ENCODE peak calls at places on chromosomes 11 and 22, in seven cellular contexts. I, R, A, X, F, Z and K are unnamed samples. For H3K4me1, the result is how much of the 10 kb centered on the place peaks cover.

GRCh38 chr11:47980093-47980906 is at the start of gene PTPRJ:
- DNase-seq in F (peak), R (peak), I (peak), X (peak), A (peak), Z (peak), K (no peak)

GRCh38 chr22:49048591-49048990 is 779.1 kb downstream of the BRD1 start:
- DNase-seq in Z (no peak), X (no peak), A (no peak), I (no peak), F (no peak), R (no peak), K (no peak)

GRCh38 chr11:117458275-117459120 is 130.8 kb downstream of the CEP164 start:
- DNase-seq in F (no peak), A (no peak), I (no peak), R (no peak), Z (no peak), X (no peak), K (no peak)

GRCh38 chr22:31269892-31270574 is 22.3 kb downstream of the PIK3IP1 start:
- DNase-seq in A (no peak), F (no peak), R (no peak), I (no peak), X (no peak), Z (no peak), K (no peak)

GRCh38 chr11:113305440-113306336 is 8.7 kb upstream of the TTC12 start:
- DNase-seq in A (peak), R (peak), Z (peak), I (peak), X (peak), F (peak), K (peak)

GRCh38 chr11:65538232-65538914 is 13.5 kb downstream of the SCYL1 start:
- DNase-seq in X (no peak), Z (no peak), I (no peak), A (no peak), R (no peak), F (no peak), K (no peak)

GRCh38 chr11:116929393-116930090 is 92.1 kb upstream of the APOA1 start:
- DNase-seq in R (peak), Z (no peak), I (no peak), F (no peak), A (no peak), X (no peak), K (no peak)

GRCh38 chr11:131491503-131491902 is 121.1 kb downstream of the NTM start:
- DNase-seq in I (no peak), X (no peak), F (no peak), R (no peak), A (no peak), Z (no peak), K (no peak)

GRCh38 chr11:47715082-47715669 is at the start of gene AGBL2:
- DNase-seq in F (peak), X (peak), I (peak), Z (peak), A (peak), R (peak), K (peak)

GRCh38 chr22:33000342-33001280 is 57.6 kb downstream of the SYN3 start:
- DNase-seq in F (no peak), Z (peak), I (peak), R (peak), A (peak), X (peak), K (peak)

GRCh38 chr11:69727266-69727665 is 23.4 kb upstream of the FGF19 start:
- DNase-seq in A (no peak), I (no peak), X (no peak), R (no peak), Z (no peak), F (no peak), K (no peak)

GRCh38 chr11:32312206-32312817 is 123.0 kb downstream of the WT1 start:
- DNase-seq in R (no peak), I (no peak), A (no peak), Z (no peak), X (no peak), F (no peak), K (no peak)

GRCh38 chr22:17366830-17367229 is 2.4 kb upstream of the CECR2 start:
- DNase-seq in I (peak), R (peak), X (no peak), F (peak), Z (peak), A (peak), K (peak)

GRCh38 chr11:27041141-27041869 is 690 bp downstream of the BBOX1 start:
- DNase-seq in I (no peak), A (no peak), X (no peak), Z (no peak), F (no peak), R (no peak), K (no peak)

GRCh38 chr11:36147491-36147890 is 141.7 kb downstream of the COMMD9 start:
- DNase-seq in X (no peak), F (no peak), I (no peak), A (no peak), Z (no peak), R (no peak), K (no peak)

GRCh38 chr11:69553416-69554357 is 72.2 kb downstream of the LINC01488 start:
- DNase-seq in F (no peak), Z (no peak), X (no peak), A (no peak), I (no peak), R (no peak), K (no peak)

GRCh38 chr11:46315783-46316563 is 31.3 kb upstream of the DGKZ start:
- DNase-seq in F (peak), X (peak), I (no peak), R (peak), A (no peak), Z (peak), K (no peak)

GRCh38 chr11:102592634-102593581 is 32.2 kb downstream of the MMP20 start:
- DNase-seq in A (no peak), R (no peak), I (no peak), Z (no peak), F (no peak), X (no peak), K (no peak)

GRCh38 chr11:134950692-134951304 is 538.8 kb upstream of the B3GAT1 start:
- DNase-seq in F (no peak), Z (no peak), I (no peak), A (no peak), R (no peak), X (no peak), K (no peak)

GRCh38 chr11:66887531-66887930 is 30.7 kb downstream of the LRFN4 start:
- DNase-seq in R (peak), Z (no peak), I (no peak), A (no peak), F (no peak), X (no peak), K (no peak)

GRCh38 chr22:29520851-29521250 is 32.7 kb downstream of the THOC5 start:
- DNase-seq in F (no peak), X (no peak), R (no peak), I (no peak), Z (no peak), A (no peak), K (no peak)

DNA sequence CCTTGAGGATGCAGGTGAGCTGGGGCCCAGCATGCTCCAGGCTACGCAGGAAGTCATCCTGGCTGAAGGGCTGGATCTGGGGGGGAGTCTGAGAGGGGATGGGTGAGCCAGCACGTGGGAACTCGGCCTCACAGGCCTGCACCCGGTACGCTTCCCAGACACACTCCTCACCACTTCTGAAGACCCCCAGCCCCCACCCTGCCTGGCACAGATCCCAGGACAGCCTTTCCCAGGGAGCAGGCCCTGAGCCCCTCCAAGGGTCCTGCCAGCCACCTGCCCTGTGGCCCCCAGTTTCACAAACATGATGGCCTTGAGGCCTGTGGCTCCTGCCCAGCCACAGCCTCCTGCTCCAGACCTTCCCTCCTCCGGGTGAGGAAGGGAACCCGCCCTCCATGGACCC is 5.6 kb upstream of the PLXNB2 start:
- DNase-seq in R (no peak), Z (no peak), X (no peak), A (no peak), F (no peak), I (no peak), K (no peak)
- H3K4me1 ChIP-seq in R (under half), Z (under half), X (under half), A (under half), F (under half), I (under half), K (under half)

GRCh38 chr22:19376247-19376646 is 55.3 kb downstream of the HIRA start:
- DNase-seq in Z (no peak), A (no peak), I (no peak), F (no peak), R (no peak), X (no peak), K (no peak)

GRCh38 chr22:19378362-19378711 is 53.2 kb downstream of the HIRA start:
- DNase-seq in R (no peak), X (no peak), Z (no peak), I (no peak), A (no peak), F (no peak), K (no peak)

GRCh38 chr22:19376971-19377370 is 54.6 kb downstream of the HIRA start:
- DNase-seq in F (no peak), R (no peak), Z (no peak), X (no peak), A (no peak), I (no peak), K (no peak)

GRCh38 chr22:19375435-19375834 is 56.1 kb downstream of the HIRA start:
- DNase-seq in F (no peak), I (no peak), R (no peak), Z (no peak), X (no peak), A (no peak), K (no peak)

DNA sequence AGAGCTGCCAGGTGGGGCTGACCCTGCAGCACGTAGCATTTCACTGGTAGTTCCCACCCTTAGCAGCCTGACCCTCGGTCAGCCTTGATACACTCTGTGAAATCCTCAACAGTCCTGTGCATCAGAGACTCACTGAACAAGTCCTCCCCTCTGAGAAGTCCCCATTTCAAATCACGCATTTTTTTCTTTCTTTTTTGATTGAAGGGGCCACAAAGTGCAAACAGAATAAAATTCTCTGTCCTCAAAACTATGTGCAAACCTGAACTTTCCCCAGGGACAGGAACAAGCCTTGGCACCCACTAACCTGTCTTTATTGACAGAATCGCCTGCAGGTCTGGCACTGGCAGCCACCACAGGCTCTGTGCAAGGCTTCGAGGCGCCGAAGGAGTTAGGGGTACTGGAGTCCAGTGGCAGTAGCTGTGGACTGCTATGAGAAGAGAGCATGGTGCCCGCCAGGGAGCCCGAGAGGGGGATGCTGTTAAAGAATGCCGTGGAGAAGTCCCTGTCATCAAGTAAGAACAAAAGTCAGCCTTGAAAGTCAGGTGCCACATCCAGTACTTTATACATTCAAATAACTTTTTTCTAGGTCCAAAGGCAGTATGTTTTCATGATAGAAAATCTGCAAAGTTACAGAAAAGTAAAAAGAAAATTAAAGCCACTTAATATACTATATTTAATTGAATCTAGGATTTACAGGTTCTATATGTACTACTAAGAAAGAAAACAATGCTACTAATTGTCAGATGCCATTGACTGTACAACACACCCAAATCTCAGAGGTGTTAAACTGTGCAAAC is 53.8 kb downstream of the HIRA start:
- DNase-seq in X (no peak), F (no peak), A (no peak), Z (no peak), R (no peak), I (no peak), K (no peak)
- H3K4me1 ChIP-seq in X (under half), F (under half), A (under half), Z (under half), R (under half), I (under half), K (under half)

DNA sequence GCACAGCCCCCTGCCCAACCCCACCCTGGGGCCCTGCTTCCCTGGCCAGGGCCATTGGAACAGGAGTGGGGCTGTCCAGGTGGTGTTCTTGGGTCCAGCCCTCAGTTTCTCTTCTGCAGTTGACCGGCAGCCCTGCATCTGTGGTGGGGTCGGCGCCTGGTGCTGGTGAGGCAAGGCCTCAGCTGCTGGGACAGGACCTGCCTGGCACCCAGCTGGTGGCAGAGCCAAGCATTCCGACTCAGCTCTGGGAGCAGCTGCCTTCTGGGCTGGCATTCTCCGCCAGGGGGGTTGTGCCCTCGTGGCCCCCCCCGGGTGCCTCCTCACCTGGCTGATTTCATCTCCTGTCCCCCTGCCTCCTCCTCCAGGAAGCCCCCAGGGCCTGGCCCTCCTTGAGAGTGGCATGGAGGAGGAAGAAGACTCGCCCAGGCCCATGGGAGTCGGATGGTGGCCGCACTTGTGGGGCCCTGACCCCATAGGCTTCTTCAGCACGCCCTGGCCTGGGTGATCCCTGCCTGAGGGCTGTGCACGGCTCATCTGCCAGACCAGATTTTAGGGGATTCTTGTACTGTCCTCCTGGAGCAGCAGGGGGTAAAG is 11.4 kb downstream of the CD81 start:
- DNase-seq in I (no peak), R (no peak), Z (no peak), F (no peak), A (no peak), X (no peak), K (no peak)
- H3K4me1 ChIP-seq in I (half or more), R (half or more), Z (half or more), F (under half), A (half or more), X (half or more), K (half or more)

GRCh38 chr11:92941676-92942571 is 27.5 kb upstream of the MTNR1B start:
- DNase-seq in X (no peak), I (no peak), Z (no peak), R (no peak), F (no peak), A (no peak), K (no peak)

GRCh38 chr11:92939305-92939704 is 30.1 kb upstream of the MTNR1B start:
- DNase-seq in Z (no peak), F (no peak), A (no peak), R (no peak), X (no peak), I (no peak), K (no peak)
- H3K4me1 ChIP-seq in Z (under half), F (under half), A (under half), R (under half), X (under half), I (under half), K (under half)

DNA sequence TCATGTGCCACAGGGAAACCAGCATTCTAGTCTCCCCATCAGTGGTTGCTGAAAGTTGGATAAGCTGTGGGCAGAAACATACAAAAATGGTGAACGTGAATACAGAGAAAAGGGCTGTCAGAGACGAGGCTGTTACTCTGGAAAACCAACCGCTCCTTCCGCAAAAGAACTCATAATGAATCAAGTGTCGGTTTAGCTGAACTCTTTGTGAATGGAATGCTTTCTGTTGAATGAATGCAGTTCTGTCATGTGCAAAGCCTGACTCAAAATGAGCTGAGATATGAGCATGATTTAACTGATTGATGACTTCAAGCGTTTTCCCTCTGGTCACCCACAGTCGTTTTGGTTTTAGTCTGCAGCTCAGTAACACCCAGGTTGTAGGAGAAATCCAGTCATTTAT is 298.3 kb downstream of the ETS1 start:
- DNase-seq in X (no peak), Z (no peak), I (no peak), R (no peak), F (no peak), A (no peak), K (no peak)
- H3K4me1 ChIP-seq in X (under half), Z (under half), I (half or more), R (under half), F (under half), A (under half), K (under half)

GRCh38 chr11:120545813-120546212 is 34.3 kb downstream of the GRIK4 start:
- DNase-seq in R (no peak), I (no peak), Z (no peak), F (no peak), A (no peak), X (no peak), K (no peak)
- H3K4me1 ChIP-seq in R (under half), I (under half), Z (under half), F (under half), A (under half), X (under half), K (under half)

DNA sequence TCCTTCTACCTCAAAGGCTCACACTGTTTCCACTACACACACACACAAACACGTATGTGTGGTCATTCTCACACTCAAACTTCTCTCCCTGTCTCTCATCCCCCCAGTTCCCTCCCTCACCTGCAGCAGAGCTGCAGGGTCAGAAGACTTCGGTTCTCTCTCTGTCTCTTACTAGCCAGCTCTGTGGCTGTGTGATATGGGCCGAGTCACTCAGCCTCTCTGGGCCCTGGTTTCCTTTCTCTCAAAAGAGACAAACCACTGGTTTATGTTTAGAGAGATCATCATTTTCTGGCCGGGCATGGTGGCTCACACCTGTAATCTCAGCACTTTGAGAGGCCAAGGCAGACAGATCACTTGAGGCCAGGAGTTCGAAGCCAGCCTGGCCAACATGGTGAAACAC is 21.1 kb downstream of the TSPAN18 start:
- DNase-seq in I (no peak), X (no peak), R (no peak), F (no peak), Z (no peak), A (no peak), K (no peak)
- H3K4me1 ChIP-seq in I (under half), X (under half), R (half or more), F (under half), Z (half or more), A (under half), K (under half)

DNA sequence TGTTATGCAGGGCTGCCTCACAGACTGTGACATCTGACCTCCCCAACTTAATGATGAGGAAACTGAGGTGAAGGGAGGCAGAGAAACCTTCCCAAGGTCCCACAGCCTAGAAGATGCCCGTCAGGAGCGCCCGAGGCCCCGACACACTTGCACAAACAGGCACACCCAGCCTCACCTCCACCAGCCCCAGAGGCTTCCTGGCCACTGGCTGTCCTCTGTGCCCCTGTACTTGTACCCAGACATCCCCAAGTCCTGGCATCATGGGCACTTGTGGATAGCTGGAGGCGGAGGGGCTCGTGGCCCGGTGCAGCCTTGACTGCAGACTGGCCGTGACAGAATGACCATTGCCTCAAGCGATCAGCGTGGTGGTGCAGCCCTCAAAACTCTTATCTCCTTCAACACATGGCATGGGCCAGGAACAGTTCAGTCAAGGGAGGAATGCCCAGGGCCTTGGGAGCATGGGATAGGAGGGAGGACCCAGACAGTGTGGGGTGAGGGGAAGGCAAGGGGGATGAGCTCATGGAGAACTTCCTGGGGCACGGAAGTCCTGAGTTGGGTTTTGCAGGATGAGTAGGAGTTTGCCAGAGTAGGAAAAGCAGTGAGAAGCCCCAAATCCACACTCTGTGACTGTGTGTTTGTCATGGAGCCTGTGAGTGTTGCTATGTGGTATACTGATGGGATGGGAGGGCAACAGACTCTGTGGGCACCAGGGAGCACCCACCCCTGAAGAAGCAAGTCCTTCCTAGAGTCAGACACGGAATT is 25.8 kb upstream of the PPARA start:
- DNase-seq in I (no peak), A (no peak), F (no peak), X (no peak), Z (no peak), R (no peak), K (no peak)
- H3K4me1 ChIP-seq in I (under half), A (under half), F (under half), X (under half), Z (under half), R (under half), K (under half)

GRCh38 chr22:46352276-46352675 is 16.8 kb downstream of the TRMU start:
- DNase-seq in A (no peak), Z (no peak), X (no peak), F (no peak), R (no peak), I (no peak), K (no peak)
- H3K4me1 ChIP-seq in A (under half), Z (half or more), X (under half), F (under half), R (half or more), I (under half), K (under half)

GRCh38 chr11:44955019-44955738 is 4.5 kb upstream of the TP53I11 start:
- DNase-seq in I (no peak), F (peak), X (peak), R (peak), A (peak), Z (peak), K (peak)

GRCh38 chr11:44954051-44954906 is 3.6 kb upstream of the TP53I11 start:
- DNase-seq in Z (no peak), R (no peak), X (no peak), F (no peak), I (no peak), A (no peak), K (no peak)

GRCh38 chr11:44958165-44958564 is 7.5 kb upstream of the TP53I11 start:
- DNase-seq in I (no peak), Z (no peak), F (no peak), X (peak), R (no peak), A (no peak), K (no peak)

GRCh38 chr11:44959064-44959463 is 8.4 kb upstream of the TP53I11 start:
- DNase-seq in A (no peak), X (no peak), I (no peak), F (no peak), R (no peak), Z (no peak), K (no peak)

GRCh38 chr11:44957051-44957515 is 6.4 kb upstream of the TP53I11 start:
- DNase-seq in A (no peak), X (no peak), I (no peak), F (no peak), Z (peak), R (no peak), K (no peak)
- H3K4me1 ChIP-seq in A (under half), X (under half), I (under half), F (under half), Z (under half), R (under half), K (under half)